ENCODE peak calls at places on chromosome 3, in eight cellular contexts. V is HCT116; A is vagina; Z is CD8-positive, alpha-beta memory T cell; G is SJSA1; D is naive thymus-derived CD4-positive, alpha-beta T cell; M is aorta; S is Peyer's patch. C is an unnamed sample.

GRCh38 chr3:137194301-137194700 is 236.5 kb downstream of the IL20RB start:
- DNase-seq in D (no peak), G (no peak), V (no peak), A (no peak), M (no peak), Z (no peak), S (no peak), C (no peak)

GRCh38 chr3:49611714-49612113 is 57.4 kb downstream of the BSN start:
- DNase-seq in A (no peak), V (no peak), G (peak; percentile 11), M (no peak), S (no peak), Z (no peak), D (no peak), C (no peak)

GRCh38 chr3:178761024-178761423 is 224.8 kb downstream of the KCNMB2 start:
- DNase-seq in A (no peak), V (no peak), S (no peak), D (no peak), G (no peak), M (no peak), Z (no peak), C (no peak)

GRCh38 chr3:40255532-40255931 is 54.0 kb upstream of the EIF1B start:
- DNase-seq in G (no peak), S (no peak), D (no peak), A (no peak), Z (no peak), V (no peak), M (no peak), C (no peak)

GRCh38 chr3:95655363-95655986 is 1158.9 kb upstream of the EPHA6 start:
- DNase-seq in D (no peak), S (no peak), G (no peak), V (no peak), Z (no peak), A (no peak), M (no peak), C (no peak)

GRCh38 chr3:118846176-118846575 is 188.5 kb downstream of the IGSF11 start:
- DNase-seq in V (no peak), M (no peak), G (no peak), S (no peak), A (no peak), Z (no peak), D (no peak), C (no peak)

GRCh38 chr3:13285007-13285567 is 135.0 kb downstream of the NUP210 start:
- DNase-seq in Z (no peak), V (no peak), A (no peak), G (no peak), M (peak; percentile 49), S (peak; percentile 32), D (no peak), C (no peak)

GRCh38 chr3:70702132-70702531 is 389.7 kb upstream of the MDFIC2 start:
- DNase-seq in Z (no peak), A (no peak), G (no peak), D (no peak), V (no peak), M (no peak), S (no peak), C (no peak)

GRCh38 chr3:29937185-29937584 is 656.3 kb downstream of the RBMS3 start:
- DNase-seq in M (no peak), S (no peak), G (no peak), V (no peak), D (no peak), Z (no peak), A (no peak), C (no peak)

GRCh38 chr3:192819001-192819569 is 91.7 kb upstream of the FGF12 start:
- DNase-seq in M (peak; percentile 77), Z (no peak), D (no peak), S (no peak), V (peak; percentile 59), G (peak; percentile 68), A (no peak), C (no peak)

GRCh38 chr3:69086133-69086722 is 1.5 kb downstream of the ARL6IP5 start:
- DNase-seq in D (no peak), S (peak; percentile 90), A (peak; percentile 92), G (peak; percentile 83), Z (peak; percentile 48), V (peak; percentile 72), M (peak; percentile 94), C (peak; percentile 86)

GRCh38 chr3:21942328-21942727 is 191.3 kb upstream of the ZNF385D start:
- DNase-seq in G (no peak), M (no peak), D (no peak), A (no peak), V (no peak), Z (no peak), S (no peak), C (peak; percentile 54)

GRCh38 chr3:197428961-197429360 is 126.8 kb downstream of the BDH1 start:
- DNase-seq in Z (no peak), G (no peak), V (no peak), A (no peak), M (no peak), D (no peak), S (no peak), C (no peak)

GRCh38 chr3:106421928-106422327 is 553.1 kb upstream of the CBLB start:
- DNase-seq in S (no peak), Z (no peak), A (no peak), M (no peak), G (no peak), D (no peak), V (no peak), C (no peak)

GRCh38 chr3:116083686-116084085 is 361.6 kb downstream of the LSAMP start:
- DNase-seq in A (no peak), G (no peak), Z (no peak), V (no peak), D (no peak), M (no peak), S (no peak), C (no peak)

GRCh38 chr3:70996082-70996481 is 587.4 kb downstream of the FOXP1 start:
- DNase-seq in G (no peak), S (no peak), M (no peak), Z (no peak), A (no peak), V (no peak), D (no peak), C (no peak)

GRCh38 chr3:13839766-13840340 is 40.0 kb downstream of the WNT7A start:
- DNase-seq in S (no peak), G (no peak), M (peak; percentile 31), A (no peak), D (no peak), V (no peak), Z (no peak), C (no peak)

GRCh38 chr3:58596828-58597518 is 19.8 kb upstream of the FAM107A start:
- DNase-seq in D (no peak), S (no peak), M (no peak), V (no peak), G (no peak), Z (no peak), A (no peak), C (no peak)

GRCh38 chr3:48185129-48185528 is 3.1 kb downstream of the CDC25A start:
- DNase-seq in V (no peak), S (no peak), M (no peak), G (no peak), Z (no peak), D (no peak), A (no peak), C (no peak)

GRCh38 chr3:56754753-56755365 is 46.9 kb downstream of the ARHGEF3 start:
- DNase-seq in Z (peak; percentile 6), M (no peak), V (no peak), G (no peak), S (no peak), A (no peak), D (peak; percentile 23), C (no peak)

GRCh38 chr3:75232216-75232615 is 431.9 kb upstream of the FRG2C start:
- DNase-seq in Z (no peak), A (no peak), M (no peak), S (no peak), D (no peak), G (no peak), V (no peak), C (no peak)

GRCh38 chr3:125072310-125072709 is 16.5 kb upstream of the HEG1 start:
- DNase-seq in V (no peak), D (no peak), Z (no peak), A (no peak), G (no peak), M (no peak), S (no peak), C (no peak)

GRCh38 chr3:17087509-17087908 is 202.8 kb downstream of the PLCL2 start:
- DNase-seq in G (no peak), A (no peak), M (no peak), V (no peak), D (no peak), Z (no peak), S (no peak), C (no peak)
- H3K27ac ChIP-seq in G (no peak overlapping the region), A (no peak overlapping the region), M (no peak overlapping the region), V (no peak overlapping the region), D (no peak overlapping the region), Z (no peak overlapping the region), S (no peak overlapping the region), C (peak overlapping the region; percentile 70)

DNA sequence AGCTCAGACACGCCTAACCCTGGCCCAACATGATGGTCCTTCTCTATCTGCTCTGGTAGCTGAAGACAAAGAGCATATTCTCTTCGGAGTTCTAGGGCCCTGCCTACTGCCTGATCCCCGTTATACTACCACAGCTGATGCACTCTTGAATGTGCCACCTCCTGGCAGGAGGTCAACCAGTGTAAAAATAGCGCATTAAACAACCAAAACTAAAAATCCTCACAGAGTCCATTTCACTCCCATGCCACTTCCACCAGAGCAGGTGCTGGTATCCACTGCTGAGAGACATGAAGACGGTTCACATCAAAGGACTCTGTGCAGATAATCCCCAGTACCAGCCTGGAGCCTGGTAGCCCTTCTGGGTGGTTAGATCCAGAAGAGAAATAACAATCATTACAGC is 44.5 kb downstream of the CEP70 start:
- DNase-seq in V (no peak), D (no peak), Z (no peak), G (no peak), A (no peak), M (no peak), S (no peak), C (no peak)
- H3K9me3 ChIP-seq in V (peaks cover 3% of the 10 kb centered on the region), D (peaks cover 2% of the 10 kb centered on the region), Z (peaks cover 8% of the 10 kb centered on the region), G (peaks cover 9% of the 10 kb centered on the region), A (peaks cover 10% of the 10 kb centered on the region), M (no peaks in the 10 kb centered on the region), S (no peaks in the 10 kb centered on the region), C (peaks cover 72% of the 10 kb centered on the region)

DNA sequence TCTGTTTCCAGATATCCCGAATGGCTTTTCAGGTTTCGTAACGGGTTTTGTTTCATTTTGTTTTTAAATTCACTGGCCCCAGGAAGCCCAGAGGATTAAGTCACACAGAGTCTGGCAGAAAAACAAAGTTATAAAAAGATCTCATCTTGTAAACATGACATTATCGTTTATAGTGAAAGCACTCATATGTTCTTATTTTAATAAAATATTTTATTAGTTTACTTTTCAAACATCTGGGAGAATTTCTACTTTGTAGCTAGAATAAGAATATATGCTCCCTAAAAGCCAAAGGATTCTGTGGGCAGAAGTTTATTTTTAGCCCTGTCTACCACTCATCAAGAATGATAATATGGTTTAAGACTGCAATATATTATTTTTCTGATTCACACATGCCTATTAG is 149.3 kb upstream of the SLC2A2 start:
- DNase-seq in G (no peak), M (no peak), S (no peak), Z (no peak), V (no peak), A (no peak), D (no peak), C (no peak)
- H3K27ac ChIP-seq in G (no peak overlapping the region), M (peak overlapping the region; percentile 18), S (no peak overlapping the region), Z (no peak overlapping the region), V (no peak overlapping the region), A (peak overlapping the region; percentile 27), D (no peak overlapping the region), C (peak overlapping the region; percentile 61)

GRCh38 chr3:189756651-189757078 is 125.5 kb downstream of the TP63 start:
- DNase-seq in V (no peak), G (no peak), M (no peak), A (no peak), Z (no peak), S (no peak), D (no peak), C (no peak)
- H3K9me3 ChIP-seq in V (no peaks in the 10 kb centered on the region), G (no peaks in the 10 kb centered on the region), M (peaks cover 6% of the 10 kb centered on the region), A (no peaks in the 10 kb centered on the region), Z (no peaks in the 10 kb centered on the region), S (no peaks in the 10 kb centered on the region), D (no peaks in the 10 kb centered on the region), C (peaks cover 11% of the 10 kb centered on the region)

C was measured in heart right ventricle.